ENCODE peak calls at places on chromosome 13, in five cellular contexts. W is tibial nerve, U is DND-41, S is IMR-90, V is GM23248. Q is an unnamed sample.

GRCh38 chr13:27404680-27405079 is 19.7 kb upstream of the GTF3A start:
- DNase-seq in W (no peak), U (no peak), S (no peak), V (no peak), Q (no peak)

GRCh38 chr13:35855531-35856019 is 275.6 kb downstream of the DCLK1 start:
- DNase-seq in W (no peak), U (no peak), S (no peak), V (peak; percentile 52), Q (no peak)

GRCh38 chr13:39321578-39321977 is 281.4 kb downstream of the LHFPL6 start:
- DNase-seq in W (no peak), U (no peak), S (peak; percentile 13), V (peak; percentile 45), Q (no peak)

GRCh38 chr13:51044023-51044665 is 66.9 kb downstream of the C13orf42 start:
- DNase-seq in W (no peak), U (no peak), S (no peak), V (no peak), Q (no peak)

GRCh38 chr13:48930933-48931332 is 44.8 kb upstream of the FNDC3A start:
- DNase-seq in W (no peak), U (no peak), S (no peak), V (no peak), Q (no peak)

GRCh38 chr13:33717775-33718174 is 100.2 kb upstream of the RFC3 start:
- DNase-seq in W (no peak), U (no peak), S (peak; percentile 13), V (peak; percentile 12), Q (no peak)

GRCh38 chr13:73224708-73225107 is 165.9 kb downstream of the KLF5 start:
- DNase-seq in W (no peak), U (peak; percentile 22), S (peak; percentile 30), V (peak; percentile 78), Q (peak; percentile 2)

GRCh38 chr13:40388617-40389016 is 277.8 kb downstream of the FOXO1 start:
- DNase-seq in W (no peak), U (peak; percentile 92), S (peak; percentile 3), V (no peak), Q (peak; percentile 88)

GRCh38 chr13:28027607-28028364 is 39.3 kb upstream of the URAD start:
- DNase-seq in W (no peak), U (no peak), S (no peak), V (no peak), Q (no peak)

GRCh38 chr13:51326782-51327181 is 12.7 kb upstream of the SERPINE3 start:
- DNase-seq in W (no peak), U (no peak), S (no peak), V (no peak), Q (no peak)

GRCh38 chr13:27965740-27966640 is 3.1 kb downstream of the CDX2 start:
- DNase-seq in W (no peak), U (no peak), S (no peak), V (no peak), Q (no peak)

GRCh38 chr13:46662690-46663089 is 109.7 kb downstream of the LRCH1 start:
- DNase-seq in W (no peak), U (no peak), S (no peak), V (no peak), Q (no peak)

GRCh38 chr13:111183959-111184684 is 69.0 kb downstream of the ARHGEF7 start:
- DNase-seq in W (no peak), U (peak; percentile 28), S (no peak), V (no peak), Q (no peak)

GRCh38 chr13:46992383-46992952 is 95.6 kb upstream of the HTR2A start:
- DNase-seq in W (no peak), U (no peak), S (no peak), V (peak; percentile 21), Q (no peak)

GRCh38 chr13:43787998-43788397 is 1.2 kb upstream of the ENOX1 start:
- DNase-seq in W (no peak), U (no peak), S (peak; percentile 52), V (peak; percentile 72), Q (no peak)

GRCh38 chr13:92640936-92641335 is 585.7 kb upstream of the GPC6 start:
- DNase-seq in W (no peak), U (no peak), S (peak; percentile 2), V (no peak), Q (no peak)

GRCh38 chr13:95146486-95146885 is 154.8 kb downstream of the ABCC4 start:
- DNase-seq in W (no peak), U (no peak), S (no peak), V (no peak), Q (no peak)

GRCh38 chr13:43364210-43365041 is 341.0 kb downstream of the DNAJC15 start:
- DNase-seq in W (no peak), U (no peak), S (peak; percentile 70), V (peak; percentile 81), Q (no peak)

GRCh38 chr13:74575729-74576125 is 441.5 kb upstream of the KLF12 start:
- DNase-seq in W (peak; percentile 36), U (peak; percentile 58), S (peak; percentile 33), V (peak; percentile 73), Q (peak; percentile 39)

GRCh38 chr13:65378943-65379519 is 1851.1 kb downstream of the PCDH9 start:
- DNase-seq in W (no peak), U (no peak), S (peak; percentile 27), V (no peak), Q (no peak)

GRCh38 chr13:18233783-18234299 is 947.8 kb downstream of the TUBA3C start:
- DNase-seq in W (no peak), U (no peak), S (no peak), V (no peak), Q (no peak)

GRCh38 chr13:18232994-18233782 is 948.4 kb downstream of the TUBA3C start:
- DNase-seq in W (no peak), U (no peak), S (no peak), V (no peak), Q (no peak)

GRCh38 chr13:18235172-18235571 is 946.5 kb downstream of the TUBA3C start:
- DNase-seq in W (no peak), U (no peak), S (no peak), V (no peak), Q (no peak)

GRCh38 chr13:18235756-18236527 is 945.7 kb downstream of the TUBA3C start:
- DNase-seq in W (no peak), U (no peak), S (no peak), V (no peak), Q (no peak)

DNA sequence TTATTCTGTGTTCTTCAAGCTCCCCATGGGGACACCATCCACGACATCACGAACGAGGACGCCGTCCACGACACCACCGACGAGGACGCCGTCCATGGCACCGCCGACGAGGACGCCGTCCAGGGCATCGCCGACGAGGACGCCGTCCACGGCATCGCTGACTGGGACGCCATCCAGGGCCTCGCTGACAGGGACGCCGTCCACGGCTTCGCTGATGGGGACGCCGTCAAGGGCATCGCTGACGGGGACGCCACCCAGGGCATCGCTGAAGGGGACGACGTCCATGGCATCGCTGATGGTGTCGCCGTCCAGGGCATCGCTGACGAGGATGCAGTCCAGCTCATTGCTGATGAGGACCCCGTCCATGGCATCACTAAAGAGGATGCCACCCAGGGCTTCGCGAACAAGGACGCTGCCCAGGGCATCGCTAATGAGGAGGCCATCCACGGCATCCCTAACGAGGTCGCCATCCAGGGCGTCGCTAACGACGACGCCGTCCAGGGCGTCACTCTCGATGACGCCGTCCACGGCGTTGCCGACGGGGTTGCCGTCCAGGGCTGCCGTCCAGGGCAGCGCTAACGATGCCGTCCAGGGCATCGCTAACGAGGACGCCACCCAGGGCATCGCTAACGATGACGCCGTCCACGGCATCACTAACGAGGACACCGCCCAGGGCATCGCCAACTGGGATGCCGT is 949.2 kb downstream of the TUBA3C start:
- DNase-seq in W (no peak), U (no peak), S (no peak), V (no peak), Q (no peak)
- H3K9me3 ChIP-seq in W (no peaks in the 10 kb centered on the region), U (peaks cover 46% of the 10 kb centered on the region), S (peaks cover 31% of the 10 kb centered on the region), V (no peaks in the 10 kb centered on the region), Q (no peaks in the 10 kb centered on the region)

GRCh38 chr13:62139597-62139996 is 723.9 kb upstream of the PCDH20 start:
- DNase-seq in W (no peak), U (no peak), S (no peak), V (no peak), Q (no peak)

GRCh38 chr13:62137629-62138405 is 722.2 kb upstream of the PCDH20 start:
- DNase-seq in W (no peak), U (no peak), S (no peak), V (no peak), Q (no peak)

DNA sequence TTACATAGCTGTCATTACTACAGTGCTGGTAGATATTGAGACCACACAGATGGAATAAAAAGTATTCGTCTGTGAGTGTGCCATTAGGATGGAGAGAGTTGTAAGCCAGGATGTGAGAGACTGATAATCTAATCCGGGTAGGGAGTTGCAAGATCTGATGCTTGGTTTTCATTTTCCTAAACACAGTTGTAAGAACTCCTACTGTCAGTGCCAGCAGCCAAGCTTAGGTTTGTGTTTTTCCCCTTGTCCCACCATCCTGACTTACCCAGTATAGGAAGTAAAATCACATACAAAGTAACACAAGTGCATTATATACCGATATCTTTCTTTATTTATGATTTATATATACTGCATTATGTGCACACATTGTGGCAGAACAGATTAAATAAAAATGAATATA is 726.4 kb upstream of the PCDH20 start:
- DNase-seq in W (no peak), U (no peak), S (no peak), V (no peak), Q (no peak)
- H3K9me3 ChIP-seq in W (peaks cover 3% of the 10 kb centered on the region), U (no peaks in the 10 kb centered on the region), S (peaks cover 9% of the 10 kb centered on the region), V (peaks cover 4% of the 10 kb centered on the region), Q (peaks cover 22% of the 10 kb centered on the region)

DNA sequence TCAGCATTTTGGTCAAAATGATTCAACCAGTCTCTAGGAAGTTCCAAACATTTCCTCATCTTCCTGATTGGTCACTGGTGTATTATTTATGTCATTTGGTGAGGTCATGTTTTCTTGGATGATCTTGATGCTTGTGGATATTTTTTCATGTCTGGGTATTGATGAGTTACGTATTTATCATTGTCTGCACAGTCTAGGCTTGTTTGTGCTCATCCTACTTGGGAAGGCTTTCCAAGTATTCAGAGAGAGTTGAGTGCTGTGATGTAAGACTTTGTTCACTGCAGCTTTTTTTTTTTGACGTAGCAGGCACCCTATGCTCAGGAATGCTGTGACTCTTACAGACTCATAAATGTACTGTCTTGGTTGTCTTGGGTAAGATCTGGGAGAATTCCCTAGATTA is 509.5 kb downstream of the SLITRK1 start:
- DNase-seq in W (no peak), U (no peak), S (peak; percentile 10), V (peak; percentile 13), Q (no peak)
- H3K9me3 ChIP-seq in W (peaks cover 3% of the 10 kb centered on the region), U (peaks cover 7% of the 10 kb centered on the region), S (no peaks in the 10 kb centered on the region), V (no peaks in the 10 kb centered on the region), Q (no peaks in the 10 kb centered on the region)

GRCh38 chr13:19117913-19118739 is 63.5 kb downstream of the TUBA3C start:
- DNase-seq in W (no peak), U (no peak), S (no peak), V (no peak), Q (no peak)

DNA sequence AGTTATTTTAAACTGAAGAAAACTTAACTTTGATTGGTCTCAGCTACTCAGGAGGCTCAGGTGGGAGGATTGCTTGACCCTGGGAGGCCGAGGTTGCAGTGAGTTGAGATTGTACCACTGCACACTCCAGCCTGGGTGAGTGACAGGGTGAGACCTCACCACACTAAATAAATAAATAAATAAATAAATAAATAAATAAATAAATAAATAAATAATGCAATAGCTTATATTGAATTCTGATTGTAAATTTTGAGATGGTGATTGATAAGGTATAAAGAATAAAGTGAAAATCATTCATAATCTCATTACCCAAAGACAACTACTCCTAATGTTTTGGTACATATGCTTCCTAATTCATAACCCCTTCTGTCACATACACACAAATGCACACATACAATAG is 58.1 kb downstream of the TUBA3C start:
- DNase-seq in W (no peak), U (no peak), S (no peak), V (no peak), Q (no peak)
- H3K9me3 ChIP-seq in W (no peaks in the 10 kb centered on the region), U (no peaks in the 10 kb centered on the region), S (peaks cover 13% of the 10 kb centered on the region), V (no peaks in the 10 kb centered on the region), Q (no peaks in the 10 kb centered on the region)